ENCODE peak calls at places on chromosomes 4 and X, in eight cellular contexts. V is pulmonary artery endothelial cell; L is activated CD8-positive, alpha-beta memory T cell treated with anti-CD3 and anti-CD28 coated beads for 1 hour; N is amniotic stem cell; P is naive B cell; T is HEK293T; B is NCI-H774; H is occipital lobe. X is an unnamed sample.

GRCh38 chr4:100849319-100849718 is 331.5 kb upstream of the EMCN start:
- DNase-seq in B (no peak), H (peak; percentile 52), L (no peak), T (no peak), N (no peak), P (no peak), V (no peak), X (no peak)

GRCh38 chrX:132101206-132101605 is 26.6 kb downstream of the FRMD7 start:
- DNase-seq in T (no peak), L (no peak), N (no peak), P (no peak), V (no peak), H (no peak), B (no peak), X (peak; percentile 91)

GRCh38 chrX:126238220-126238619 is 72.1 kb upstream of the DCAF12L2 start:
- DNase-seq in B (no peak), V (no peak), P (no peak), L (no peak), N (no peak), H (no peak), T (no peak), X (no peak)

GRCh38 chr4:74757136-74757535 is 37.2 kb downstream of the BTC start:
- DNase-seq in H (no peak), T (no peak), N (no peak), V (no peak), B (no peak), L (no peak), P (no peak), X (peak; percentile 83)

GRCh38 chr4:83082777-83083176 is 31.8 kb downstream of the PLAC8 start:
- DNase-seq in N (no peak), V (no peak), B (no peak), H (no peak), P (no peak), T (no peak), L (no peak), X (peak; percentile 65)

GRCh38 chrX:77597090-77597489 is 149.9 kb downstream of the FGF16 start:
- DNase-seq in V (peak; percentile 1), P (no peak), H (no peak), N (no peak), L (no peak), B (no peak), T (peak; percentile 7), X (no peak)

GRCh38 chr4:41156574-41156973 is 57.8 kb downstream of the APBB2 start:
- DNase-seq in N (no peak), H (no peak), P (no peak), L (no peak), T (no peak), B (no peak), V (peak; percentile 55), X (no peak)

GRCh38 chr4:113678651-113679050 is 82.9 kb downstream of the CAMK2D start:
- DNase-seq in P (no peak), N (no peak), T (no peak), B (no peak), L (no peak), H (no peak), V (no peak), X (no peak)

GRCh38 chr4:154908168-154908567 is 127.1 kb downstream of the RBM46 start:
- DNase-seq in L (no peak), B (no peak), V (no peak), N (no peak), P (no peak), T (no peak), H (no peak), X (no peak)

GRCh38 chr4:98481167-98481566 is 177.2 kb downstream of the TSPAN5 start:
- DNase-seq in H (no peak), B (no peak), V (no peak), L (no peak), P (no peak), T (no peak), N (no peak), X (no peak)

GRCh38 chr4:99506781-99507180 is 4.0 kb upstream of the C4orf17 start:
- DNase-seq in N (no peak), P (no peak), T (no peak), B (no peak), V (no peak), H (no peak), L (no peak), X (no peak)

GRCh38 chr4:104524591-104524990 is 29.9 kb upstream of the CXXC4 start:
- DNase-seq in P (no peak), V (no peak), L (no peak), H (no peak), T (no peak), N (no peak), B (no peak), X (no peak)

GRCh38 chrX:147405764-147406163 is 506.0 kb upstream of the FMR1 start:
- DNase-seq in B (no peak), V (no peak), T (no peak), N (no peak), H (no peak), L (no peak), P (no peak), X (no peak)

GRCh38 chr4:185254434-185254833 is 45.0 kb downstream of the SNX25 start:
- DNase-seq in L (no peak), P (no peak), B (no peak), N (no peak), V (no peak), T (no peak), H (no peak), X (no peak)

GRCh38 chr4:38462659-38463058 is 201.3 kb upstream of the KLF3 start:
- DNase-seq in P (no peak), B (no peak), V (no peak), H (no peak), L (no peak), T (no peak), N (no peak), X (peak; percentile 100)